ENCODE peak calls at places on chromosomes 16 and 17, in eight cellular contexts. A is ovary, J is GM12891, G is A549, M is transverse colon, H is lower leg skin, S is K562, D is stomach. V is an unnamed sample.

GRCh38 chr16:17029602-17030350 is 441.0 kb downstream of the XYLT1 start:
- DNase-seq in M (no peak), G (no peak), A (no peak), S (no peak), J (no peak), H (no peak), D (no peak), V (no peak)

GRCh38 chr17:37691807-37692206 is 48.6 kb upstream of the DDX52 start:
- DNase-seq in S (no peak), J (no peak), A (no peak), G (no peak), M (no peak), D (no peak), H (no peak), V (no peak)

GRCh38 chr17:53749178-53749577 is 73.5 kb upstream of the KIF2B start:
- DNase-seq in S (peak; percentile 76), G (no peak), M (no peak), D (no peak), A (no peak), J (no peak), H (no peak), V (no peak)

GRCh38 chr17:49280061-49280460 is 49.5 kb upstream of the PHOSPHO1 start:
- DNase-seq in G (no peak), D (no peak), S (no peak), M (no peak), J (no peak), H (no peak), A (no peak), V (no peak)

GRCh38 chr17:57955183-57955952 is at the start of gene CUEDC1:
- DNase-seq in J (peak; percentile 68), A (peak; percentile 79), D (peak; percentile 84), H (no peak), G (peak; percentile 69), S (peak; percentile 82), M (peak; percentile 82), V (peak; percentile 74)

GRCh38 chr17:40311575-40311974 is 2.6 kb downstream of the RARA start:
- DNase-seq in J (no peak), M (peak; percentile 68), A (no peak), G (no peak), S (no peak), H (no peak), D (peak; percentile 61), V (no peak)

GRCh38 chr17:79215631-79216030 is 141.0 kb downstream of the ENGASE start:
- DNase-seq in D (no peak), J (no peak), G (no peak), A (no peak), H (no peak), M (no peak), S (no peak), V (no peak)

GRCh38 chr16:3187798-3188674 is at the start of gene OR1F1:
- DNase-seq in G (peak; percentile 95), J (no peak), D (no peak), M (no peak), S (peak; percentile 49), A (no peak), H (no peak), V (no peak)

GRCh38 chr17:46818929-46819859 is 702 bp upstream of the WNT3 start:
- DNase-seq in H (no peak), J (peak; percentile 65), A (no peak), S (peak; percentile 89), D (no peak), M (no peak), G (no peak), V (no peak)

GRCh38 chr17:80101946-80102706 is 745 bp downstream of the GAA start:
- DNase-seq in J (no peak), A (peak; percentile 16), S (peak; percentile 55), H (peak; percentile 29), M (no peak), D (no peak), G (no peak), V (no peak)

DNA sequence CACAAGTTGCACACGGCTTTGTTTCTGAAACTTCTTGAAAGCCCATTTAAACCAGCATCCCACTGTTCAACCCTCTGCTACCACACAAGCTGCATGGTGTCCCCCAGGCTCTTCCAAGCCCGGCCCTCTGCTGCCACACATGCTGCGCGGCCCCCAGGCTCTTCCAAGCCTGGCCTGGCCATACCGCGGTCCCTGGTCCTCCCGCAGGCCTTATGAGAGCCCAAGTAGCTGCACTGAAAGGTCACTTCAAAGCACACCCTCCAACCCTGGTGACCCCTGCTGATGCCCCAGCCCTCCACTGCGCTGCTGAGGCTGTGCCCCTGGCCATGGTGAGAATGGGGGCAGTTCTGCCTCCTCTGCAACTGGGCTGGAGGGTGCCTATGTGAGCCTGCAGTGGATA is 25.9 kb upstream of the PVALEF start:
- DNase-seq in J (no peak), G (no peak), M (no peak), D (no peak), A (no peak), S (no peak), H (no peak), V (no peak)
- TF ChIP-seq POLR2A in J (no peak), G (no peak), M (no peak), D (no peak), A (no peak), S (no peak), H (no peak), V (no peak)

GRCh38 chr16:1512774-1513173 is 19.6 kb downstream of the TELO2 start:
- DNase-seq in M (no peak), J (no peak), S (no peak), D (no peak), G (no peak), H (no peak), A (no peak), V (no peak)
- TF ChIP-seq POLR2A in M (no peak), J (no peak), S (peak; percentile 21), D (no peak), G (no peak), H (no peak), A (no peak), V (no peak)

DNA sequence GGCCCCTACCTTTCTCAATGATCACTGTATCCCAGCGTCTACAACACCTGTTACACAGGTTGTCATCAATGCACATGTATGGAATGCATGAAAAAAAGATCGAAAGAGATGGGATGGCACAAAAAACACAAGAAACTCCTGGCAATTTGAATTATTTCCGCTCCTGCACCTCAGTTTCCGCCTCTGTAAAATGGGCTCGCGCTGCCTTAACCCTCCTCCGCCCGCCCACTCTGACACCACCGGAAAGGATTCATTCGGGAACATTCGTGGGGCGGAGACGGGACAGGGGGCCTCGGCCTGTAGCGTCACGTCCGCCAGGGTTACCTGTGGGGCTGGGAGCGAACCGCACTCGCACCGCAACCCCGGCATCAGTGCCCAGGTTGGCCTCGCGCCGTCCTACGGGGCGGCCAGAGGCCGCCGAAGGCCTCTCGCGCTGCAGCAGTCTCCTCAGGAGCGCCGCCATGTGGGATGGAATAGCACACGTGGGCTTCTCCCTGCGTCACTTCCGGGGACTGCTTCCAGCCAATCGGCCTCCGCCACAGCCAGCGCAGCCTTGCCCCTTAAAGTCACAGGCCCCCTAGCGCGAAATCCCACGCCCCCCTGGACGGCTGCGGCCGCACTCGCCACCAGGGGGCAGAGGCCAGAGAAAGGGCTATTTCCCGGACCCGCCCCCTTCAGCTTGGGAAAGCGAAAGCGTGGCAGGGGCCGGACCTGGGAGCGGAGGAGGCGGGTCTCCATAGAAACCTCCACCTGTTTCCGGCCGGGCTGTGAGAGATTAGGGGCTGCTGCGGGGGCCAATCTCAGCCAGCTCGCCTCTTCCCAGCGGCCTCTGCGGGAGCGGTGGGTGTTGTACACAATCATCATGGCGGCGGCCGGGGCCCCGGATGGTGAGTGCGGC is at the start of the genes EARS2 and UBFD1:
- DNase-seq in D (peak; percentile 99), A (peak; percentile 98), J (peak; percentile 94), M (peak; percentile 99), H (peak; percentile 96), G (peak; percentile 98), S (peak; percentile 96), V (peak; percentile 91)
- TF ChIP-seq POLR2A in D (no peak), A (peak; percentile 33), J (peak; percentile 88), M (no peak), H (no peak), G (peak; percentile 57), S (peak; percentile 88), V (peak; percentile 90)

DNA sequence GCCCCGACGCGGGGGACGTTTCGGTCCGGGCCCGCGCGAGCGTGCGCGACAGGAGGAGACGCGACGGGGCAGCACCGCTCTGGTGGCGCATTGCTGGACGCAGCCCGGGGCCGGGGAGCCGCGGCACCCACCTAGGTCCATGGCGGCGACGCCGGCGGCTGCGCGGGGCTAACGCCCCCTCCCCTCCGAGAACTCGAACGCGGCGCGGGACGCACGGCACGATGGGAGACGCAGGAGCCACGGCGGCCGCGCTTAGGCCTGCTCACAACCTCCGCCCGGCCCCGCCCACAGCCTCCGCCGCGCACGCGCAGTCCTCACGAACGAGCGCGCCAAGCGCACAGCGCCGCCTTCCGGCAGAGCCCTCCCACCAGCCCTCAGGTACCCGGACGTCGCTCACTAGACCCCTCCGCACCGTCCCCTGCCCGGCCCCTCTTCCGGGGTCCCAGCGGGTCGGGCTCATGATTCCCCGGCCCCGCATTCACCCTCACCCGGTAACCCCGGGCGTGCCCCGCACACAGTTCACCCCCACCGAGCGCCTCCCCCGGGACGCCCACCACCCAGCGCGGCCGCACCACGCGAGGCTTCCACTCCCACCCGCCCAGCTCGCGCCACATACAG is at the start of gene GEMIN4:
- DNase-seq in G (peak; percentile 95), M (peak; percentile 95), S (peak; percentile 92), A (peak; percentile 92), H (peak; percentile 89), D (peak; percentile 95), J (peak; percentile 96), V (peak; percentile 98)
- TF ChIP-seq POLR2A in G (peak; percentile 92), M (peak; percentile 65), S (peak; percentile 70), A (peak; percentile 74), H (no peak), D (no peak), J (peak; percentile 73), V (peak; percentile 87)

V was measured in GM12892.